ENCODE peak calls at places on chromosomes 4 and X, in ten cellular contexts. E is AG04450, R is H9, P is kidney, Y is cardiac muscle cell, T is HFFc6, B is astrocyte of the spinal cord, M is mammary epithelial cell, J is cardiac fibroblast, I is fibroblast of lung. A is an unnamed sample.

GRCh38 chr4:173288296-173288695 is 45.9 kb downstream of the HMGB2 start:
- DNase-seq in E (peak; percentile 6), R (peak; percentile 65), P (no peak), Y (peak; percentile 74), T (peak; percentile 58), B (peak; percentile 50), M (peak; percentile 52), J (peak; percentile 85), I (peak; percentile 71), A (peak; percentile 70)

GRCh38 chrX:149506349-149506748 is 1.2 kb upstream of the IDS start:
- DNase-seq in E (no peak), R (no peak), P (no peak), Y (no peak), T (no peak), B (no peak), M (no peak), J (no peak), I (no peak), A (no peak)

GRCh38 chr4:177292171-177292570 is 17.5 kb upstream of the NEIL3 start:
- DNase-seq in E (no peak), R (no peak), P (no peak), Y (no peak), T (no peak), B (no peak), M (no peak), J (no peak), I (no peak), A (no peak)

GRCh38 chr4:82618321-82618720 is 56.5 kb upstream of the TMEM150C start:
- DNase-seq in E (no peak), R (no peak), P (no peak), Y (peak; percentile 22), T (peak; percentile 25), B (peak; percentile 67), M (no peak), J (no peak), I (peak; percentile 32), A (no peak)

GRCh38 chr4:1825326-1825725 is 30.6 kb downstream of the LETM1 start:
- DNase-seq in E (no peak), R (no peak), P (no peak), Y (no peak), T (no peak), B (no peak), M (no peak), J (no peak), I (no peak), A (no peak)

GRCh38 chrX:123961268-123962005 is at the start of gene STAG2:
- DNase-seq in E (peak; percentile 75), R (peak; percentile 80), P (peak; percentile 86), Y (peak; percentile 83), T (peak; percentile 61), B (peak; percentile 83), M (peak; percentile 71), J (peak; percentile 85), I (peak; percentile 93), A (peak; percentile 90)

GRCh38 chrX:13825178-13825762 is 8.4 kb upstream of the GPM6B start:
- DNase-seq in E (no peak), R (no peak), P (no peak), Y (no peak), T (no peak), B (no peak), M (no peak), J (no peak), I (no peak), A (no peak)

GRCh38 chrX:132219343-132219768 is at the start of gene RAP2C:
- DNase-seq in E (no peak), R (peak; percentile 74), P (peak; percentile 82), Y (peak; percentile 92), T (peak; percentile 59), B (peak; percentile 53), M (peak; percentile 64), J (peak; percentile 76), I (peak; percentile 67), A (peak; percentile 78)

GRCh38 chr4:114091546-114091945 is 112.1 kb upstream of the ARSJ start:
- DNase-seq in E (no peak), R (no peak), P (no peak), Y (no peak), T (no peak), B (no peak), M (no peak), J (no peak), I (no peak), A (no peak)

GRCh38 chr4:182715548-182715947 is 201.6 kb downstream of the DCTD start:
- DNase-seq in E (no peak), R (no peak), P (no peak), Y (no peak), T (no peak), B (no peak), M (no peak), J (no peak), I (no peak), A (no peak)

GRCh38 chrX:55210931-55211677 is 9.0 kb upstream of the PAGE5 start:
- DNase-seq in E (no peak), R (no peak), P (no peak), Y (no peak), T (no peak), B (no peak), M (no peak), J (no peak), I (no peak), A (no peak)
- TF ChIP-seq CTCF in E (no peak), R (no peak), P (no peak), Y (no peak), T (no peak), B (no peak), M (no peak), J (no peak), I (no peak), A (no peak)

DNA sequence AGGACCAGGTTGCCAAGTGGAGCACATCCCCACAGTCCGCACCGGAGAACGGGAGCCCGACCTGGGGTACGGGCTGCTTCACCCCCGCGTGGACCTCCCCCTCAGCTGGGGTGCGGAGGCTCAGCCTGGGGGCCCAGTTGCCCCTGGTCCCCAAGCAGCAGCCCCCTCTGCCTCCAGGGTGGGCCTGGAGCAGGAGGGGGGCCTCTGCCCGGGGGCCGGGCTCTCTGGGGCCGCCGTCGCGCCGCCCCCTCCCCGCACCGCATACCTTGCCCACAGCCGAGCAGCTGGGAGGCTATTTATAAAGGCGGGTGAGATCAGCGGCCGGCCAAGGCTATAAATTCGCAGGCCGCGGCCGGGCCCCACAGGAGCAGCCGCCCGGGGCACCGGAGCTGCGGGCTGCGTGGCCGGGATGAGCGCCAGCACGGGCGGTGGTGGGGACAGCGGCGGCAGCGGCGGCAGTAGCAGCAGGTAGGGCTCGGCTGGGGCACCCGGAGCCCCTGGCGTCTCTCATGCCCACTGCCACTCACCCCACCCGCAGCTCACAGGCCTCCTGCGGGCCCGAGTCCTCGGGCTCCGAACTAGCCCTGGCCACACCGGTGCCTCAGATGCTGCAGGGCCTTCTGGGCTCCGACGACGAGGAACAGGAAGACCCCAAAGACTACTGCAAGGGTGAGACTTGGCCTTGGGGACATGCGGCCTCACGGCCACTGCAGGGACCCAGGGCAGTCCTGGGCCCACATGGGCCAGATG is at the start of gene SRPK3:
- DNase-seq in E (no peak), R (no peak), P (peak; percentile 72), Y (no peak), T (no peak), B (peak; percentile 16), M (no peak), J (no peak), I (no peak), A (no peak)
- TF ChIP-seq CTCF in E (no peak), R (no peak), P (no peak), Y (no peak), T (no peak), B (no peak), M (no peak), J (no peak), I (no peak), A (no peak)

GRCh38 chrX:154444001-154444754 is at the start of gene FAM50A:
- DNase-seq in E (no peak), R (peak; percentile 51), P (peak; percentile 92), Y (peak; percentile 74), T (peak; percentile 37), B (peak; percentile 41), M (no peak), J (peak; percentile 53), I (peak; percentile 47), A (peak; percentile 34)
- TF ChIP-seq CTCF in E (no peak), R (no peak), P (no peak), Y (no peak), T (no peak), B (no peak), M (no peak), J (no peak), I (no peak), A (no peak)

GRCh38 chr4:48858130-48858529 is 27.2 kb downstream of the OCIAD1 start:
- DNase-seq in E (no peak), R (no peak), P (no peak), Y (no peak), T (no peak), B (no peak), M (no peak), J (no peak), I (no peak), A (peak; percentile 6)
- TF ChIP-seq CTCF in E (no peak), R (no peak), P (no peak), Y (no peak), T (no peak), B (no peak), M (no peak), J (no peak), I (no peak), A (no peak)